ENCODE peak calls at places on chromosomes 3 and 15, in eight cellular contexts. V is kidney; P is kidney epithelial cell; S is activated CD8-positive, alpha-beta memory T cell treated with anti-CD3 and anti-CD28 coated beads for 4 hours; D is T-helper 17 cell; I is NCI-H1694; Y is activated CD4-positive, alpha-beta T cell treated with anti-CD3 and anti-CD28 coated beads, Interleukin-2, amount 50 U/mL, for 4 hours; X is psoas muscle. G is an unnamed sample.

GRCh38 chr3:125313060-125313635 is 62.0 kb downstream of the ZNF148 start:
- DNase-seq in I (no peak), V (no peak), D (no peak), X (no peak), P (no peak), S (no peak), Y (no peak), G (no peak)

GRCh38 chr15:78108300-78109084 is 16.1 kb downstream of the SH2D7 start:
- DNase-seq in I (peak; percentile 34), D (peak; percentile 72), S (peak; percentile 64), V (peak; percentile 92), P (peak; percentile 47), X (peak; percentile 92), Y (peak; percentile 85), G (peak; percentile 85)

GRCh38 chr15:45456212-45457106 is 66.1 kb downstream of the SLC30A4 start:
- DNase-seq in S (no peak), Y (peak; percentile 52), P (peak; percentile 96), I (no peak), D (peak; percentile 36), V (peak; percentile 79), X (no peak), G (peak; percentile 50)

GRCh38 chr15:36757189-36757814 is 177.9 kb downstream of the CDIN1 start:
- DNase-seq in Y (no peak), X (no peak), P (no peak), D (no peak), I (no peak), S (no peak), V (no peak), G (no peak)

GRCh38 chr15:99446565-99447496 is 119.0 kb upstream of the MEF2A start:
- DNase-seq in X (no peak), S (no peak), Y (no peak), D (no peak), P (no peak), I (no peak), V (no peak), G (peak; percentile 6)

GRCh38 chr15:98999233-98999632 is 8.4 kb downstream of the PGPEP1L start:
- DNase-seq in X (no peak), I (no peak), Y (no peak), S (no peak), P (no peak), D (no peak), V (no peak), G (no peak)

GRCh38 chr3:65597225-65597951 is 441.3 kb downstream of the MAGI1 start:
- DNase-seq in I (no peak), Y (no peak), D (no peak), V (peak; percentile 68), X (peak; percentile 48), S (no peak), P (no peak), G (peak; percentile 7)

GRCh38 chr3:176075491-176075890 is 1121.8 kb downstream of the TBL1XR1 start:
- DNase-seq in X (no peak), D (no peak), S (no peak), I (no peak), P (no peak), V (no peak), Y (no peak), G (no peak)

GRCh38 chr3:68211637-68212036 is 557.2 kb upstream of the SUCLG2 start:
- DNase-seq in X (no peak), D (no peak), P (no peak), Y (no peak), S (no peak), V (no peak), I (no peak), G (no peak)

GRCh38 chr3:64267774-64268604 is 42.7 kb upstream of the PRICKLE2 start:
- DNase-seq in X (peak; percentile 76), I (no peak), Y (no peak), S (no peak), P (no peak), D (no peak), V (peak; percentile 84), G (no peak)

GRCh38 chr15:88894348-88894818 is 961 bp downstream of the HAPLN3 start:
- DNase-seq in Y (peak; percentile 91), V (peak; percentile 85), S (peak; percentile 67), D (peak; percentile 72), P (no peak), I (no peak), X (peak; percentile 83), G (peak; percentile 74)

GRCh38 chr3:103210583-103210982 is 775.8 kb downstream of the ZPLD1 start:
- DNase-seq in I (no peak), P (no peak), S (no peak), D (no peak), X (no peak), V (no peak), Y (no peak), G (no peak)

GRCh38 chr15:88745075-88745474 is 58.2 kb upstream of the ACAN start:
- DNase-seq in Y (no peak), P (no peak), S (no peak), D (no peak), X (no peak), I (no peak), V (no peak), G (no peak)

GRCh38 chr3:32216172-32216783 is 22.2 kb upstream of the CMTM8 start:
- DNase-seq in X (no peak), D (no peak), S (no peak), V (no peak), I (no peak), P (no peak), Y (no peak), G (no peak)

GRCh38 chr15:53710906-53711305 is 48.6 kb downstream of the WDR72 start:
- DNase-seq in Y (no peak), D (no peak), I (no peak), V (no peak), P (no peak), S (no peak), X (no peak), G (no peak)

GRCh38 chr3:179732661-179733348 is 80.0 kb downstream of the USP13 start:
- DNase-seq in I (no peak), X (peak; percentile 93), V (no peak), P (no peak), S (no peak), D (no peak), Y (no peak), G (no peak)

GRCh38 chr3:19226516-19226915 is 78.2 kb downstream of the KCNH8 start:
- DNase-seq in V (no peak), X (no peak), I (no peak), P (no peak), Y (no peak), S (no peak), D (no peak), G (no peak)

GRCh38 chr15:68658641-68659358 is 80.0 kb downstream of the CORO2B start:
- DNase-seq in I (no peak), Y (no peak), X (no peak), V (no peak), S (no peak), P (no peak), D (no peak), G (no peak)

GRCh38 chr15:64623347-64624024 is 151.9 kb downstream of the RBPMS2 start:
- DNase-seq in Y (peak; percentile 6), D (no peak), P (no peak), I (no peak), S (no peak), X (no peak), V (no peak), G (no peak)

GRCh38 chr3:30493912-30494311 is 112.5 kb upstream of the TGFBR2 start:
- DNase-seq in X (no peak), P (no peak), S (no peak), V (peak; percentile 43), I (no peak), Y (no peak), D (no peak), G (no peak)

GRCh38 chr15:98647774-98648653 is at the start of gene IGF1R:
- DNase-seq in S (peak; percentile 71), P (no peak), V (peak; percentile 95), X (peak; percentile 93), I (peak; percentile 21), D (peak; percentile 63), Y (peak; percentile 77), G (peak; percentile 86)

GRCh38 chr3:183318846-183319770 is 66.1 kb downstream of the B3GNT5 start:
- DNase-seq in D (no peak), P (no peak), I (no peak), S (no peak), X (no peak), Y (no peak), V (no peak), G (no peak)

GRCh38 chr3:16392733-16393132 is 120.8 kb downstream of the RFTN1 start:
- DNase-seq in S (no peak), X (no peak), I (no peak), D (no peak), P (no peak), V (no peak), Y (no peak), G (no peak)

GRCh38 chr3:45546636-45547201 is 47.8 kb upstream of the LIMD1 start:
- DNase-seq in D (no peak), S (no peak), P (no peak), Y (peak; percentile 10), I (no peak), V (no peak), X (no peak), G (no peak)

GRCh38 chr15:43930079-43930478 is 103.3 kb downstream of the WDR76 start:
- DNase-seq in V (no peak), I (no peak), S (no peak), D (no peak), Y (no peak), X (no peak), P (no peak), G (no peak)

GRCh38 chr3:48561045-48561736 is 2.4 kb downstream of the UCN2 start:
- DNase-seq in D (no peak), S (no peak), P (no peak), X (peak; percentile 74), V (peak; percentile 90), Y (no peak), I (no peak), G (peak; percentile 75)

GRCh38 chr3:42013652-42014442 is 51.9 kb upstream of the ULK4 start:
- DNase-seq in V (peak; percentile 85), I (no peak), Y (peak; percentile 26), S (no peak), P (no peak), X (peak; percentile 73), D (peak; percentile 22), G (peak; percentile 35)

GRCh38 chr15:70324001-70324974 is 226.6 kb upstream of the TLE3 start:
- DNase-seq in V (no peak), I (no peak), D (no peak), X (no peak), S (no peak), Y (no peak), P (no peak), G (no peak)

GRCh38 chr3:97882975-97883598 is 61.3 kb downstream of the CRYBG3 start:
- DNase-seq in P (no peak), V (no peak), X (no peak), I (no peak), S (no peak), Y (no peak), D (no peak), G (no peak)

GRCh38 chr15:67917037-67917436 is 77.2 kb upstream of the RNU6-1 start:
- DNase-seq in D (no peak), Y (no peak), X (peak; percentile 82), S (no peak), P (no peak), V (no peak), I (peak; percentile 22), G (no peak)

GRCh38 chr3:71045917-71046282 is 537.6 kb downstream of the FOXP1 start:
- DNase-seq in X (no peak), Y (no peak), S (no peak), V (no peak), P (no peak), I (no peak), D (no peak), G (no peak)

GRCh38 chr3:175692256-175692655 is 833.1 kb downstream of the NAALADL2 start:
- DNase-seq in I (no peak), D (no peak), Y (no peak), P (no peak), S (no peak), X (no peak), V (no peak), G (no peak)

GRCh38 chr3:95217661-95218060 is 1154.8 kb downstream of the NSUN3 start:
- DNase-seq in I (no peak), S (no peak), Y (no peak), P (no peak), X (no peak), D (no peak), V (no peak), G (no peak)

G was measured in GM10248.